ENCODE peak calls at places on chromosomes 3 and 15, in four cellular contexts. One of them, this sample, is unnamed.

GRCh38 chr3:32822609-32823498 is 5.1 kb downstream of the TRIM71 start:
- DNase-seq in HepG2: no peak
- DNase-seq in GM12878: no peak
- DNase-seq in K562: no peak
- DNase-seq in this sample: no peak

GRCh38 chr3:158106773-158107461 is 697 bp upstream of the SHOX2 start:
- DNase-seq in HepG2: no peak
- DNase-seq in GM12878: no peak
- DNase-seq in K562: no peak
- DNase-seq in this sample: no peak

GRCh38 chr3:114587973-114588372 is 294.1 kb downstream of the TIGIT start:
- DNase-seq in GM12878: no peak
- DNase-seq in K562: no peak
- DNase-seq in HepG2: no peak
- DNase-seq in this sample: no peak

GRCh38 chr3:187586226-187586625 is 84.0 kb downstream of the SST start:
- DNase-seq in HepG2: no peak
- DNase-seq in GM12878: no peak
- DNase-seq in K562: no peak
- DNase-seq in this sample: no peak

GRCh38 chr15:69143756-69144436 is 16.5 kb upstream of the GLCE start:
- DNase-seq in HepG2: no peak
- DNase-seq in GM12878: no peak
- DNase-seq in K562: no peak
- DNase-seq in this sample: no peak

GRCh38 chr15:30956216-30956803 is 35.1 kb downstream of the MTMR10 start:
- DNase-seq in GM12878: no peak
- DNase-seq in HepG2: no peak
- DNase-seq in K562: no peak
- DNase-seq in this sample: no peak

GRCh38 chr3:72334681-72335457 is 513.4 kb downstream of the SHQ1 start:
- DNase-seq in GM12878: no peak
- DNase-seq in K562: no peak
- DNase-seq in HepG2: no peak
- DNase-seq in this sample: no peak

GRCh38 chr15:81312790-81313543 is 11.0 kb downstream of the STARD5 start:
- DNase-seq in HepG2: no peak
- DNase-seq in K562: no peak
- DNase-seq in GM12878: no peak
- DNase-seq in this sample: peak; percentile 84

GRCh38 chr3:1600700-1601418 is 497.8 kb upstream of the CNTN4 start:
- DNase-seq in HepG2: no peak
- DNase-seq in K562: no peak
- DNase-seq in GM12878: no peak
- DNase-seq in this sample: no peak

GRCh38 chr15:98734472-98735284 is 86.3 kb downstream of the IGF1R start:
- DNase-seq in GM12878: no peak
- DNase-seq in K562: no peak
- DNase-seq in HepG2: peak; percentile 88
- DNase-seq in this sample: no peak

GRCh38 chr3:178079966-178080365 is 456.3 kb upstream of the KCNMB2 start:
- DNase-seq in HepG2: no peak
- DNase-seq in K562: no peak
- DNase-seq in GM12878: no peak
- DNase-seq in this sample: no peak

GRCh38 chr3:46700772-46701171 is 420 bp upstream of the TMIE start:
- DNase-seq in HepG2: no peak
- DNase-seq in K562: peak; percentile 47
- DNase-seq in GM12878: no peak
- DNase-seq in this sample: no peak

GRCh38 chr3:156633335-156633734 is 41.1 kb upstream of the TIPARP start:
- DNase-seq in HepG2: no peak
- DNase-seq in GM12878: no peak
- DNase-seq in K562: no peak
- DNase-seq in this sample: no peak

GRCh38 chr15:37995461-37996347 is 61.3 kb downstream of the TMCO5A start:
- DNase-seq in K562: no peak
- DNase-seq in GM12878: peak; percentile 26
- DNase-seq in HepG2: peak; percentile 18
- DNase-seq in this sample: peak; percentile 45

GRCh38 chr15:67196672-67197363 is 57.6 kb downstream of the AAGAB start:
- DNase-seq in GM12878: no peak
- DNase-seq in HepG2: no peak
- DNase-seq in K562: no peak
- DNase-seq in this sample: no peak

GRCh38 chr3:150147776-150148175 is 177.1 kb upstream of the PFN2 start:
- DNase-seq in HepG2: no peak
- DNase-seq in K562: no peak
- DNase-seq in GM12878: no peak
- DNase-seq in this sample: no peak

GRCh38 chr15:45943255-45943654 is 308.4 kb downstream of the SQOR start:
- DNase-seq in GM12878: no peak
- DNase-seq in K562: no peak
- DNase-seq in HepG2: peak; percentile 50
- DNase-seq in this sample: no peak

GRCh38 chr15:25501828-25502446 is 63.1 kb upstream of the UBE3A start:
- DNase-seq in GM12878: no peak
- DNase-seq in HepG2: peak; percentile 42
- DNase-seq in K562: peak; percentile 14
- DNase-seq in this sample: peak; percentile 27

GRCh38 chr15:51801391-51801835 is 28.0 kb upstream of the TMOD3 start:
- DNase-seq in K562: peak; percentile 52
- DNase-seq in GM12878: no peak
- DNase-seq in HepG2: peak; percentile 20
- DNase-seq in this sample: peak; percentile 33

GRCh38 chr3:193842029-193842782 is 249.2 kb downstream of the OPA1 start:
- DNase-seq in K562: no peak
- DNase-seq in HepG2: no peak
- DNase-seq in GM12878: peak; percentile 28
- DNase-seq in this sample: no peak

GRCh38 chr3:52005571-52005986 is 9.9 kb upstream of the RPL29 start:
- DNase-seq in HepG2: no peak
- DNase-seq in K562: peak; percentile 44
- DNase-seq in GM12878: no peak
- DNase-seq in this sample: no peak

GRCh38 chr15:23439513-23439912 is 7.5 kb downstream of the GOLGA6L2 start:
- DNase-seq in GM12878: no peak
- DNase-seq in HepG2: no peak
- DNase-seq in K562: no peak
- DNase-seq in this sample: no peak

GRCh38 chr3:29285356-29286070 is 4.6 kb downstream of the RBMS3 start:
- DNase-seq in K562: no peak
- DNase-seq in HepG2: no peak
- DNase-seq in GM12878: no peak
- DNase-seq in this sample: no peak

GRCh38 chr3:129120254-129121004 is 1.2 kb downstream of the RAB43 start:
- DNase-seq in K562: peak; percentile 62
- DNase-seq in GM12878: peak; percentile 89
- DNase-seq in HepG2: peak; percentile 90
- DNase-seq in this sample: peak; percentile 51

GRCh38 chr15:52481915-52482314 is 46.8 kb downstream of the MYO5A start:
- DNase-seq in GM12878: peak; percentile 81
- DNase-seq in HepG2: no peak
- DNase-seq in K562: no peak
- DNase-seq in this sample: peak; percentile 13

GRCh38 chr3:51686512-51687215 is 15.6 kb downstream of the TEX264 start:
- DNase-seq in K562: peak; percentile 44
- DNase-seq in HepG2: no peak
- DNase-seq in GM12878: peak; percentile 68
- DNase-seq in this sample: no peak

GRCh38 chr3:149480326-149481017 is 6.0 kb downstream of the TM4SF4 start:
- DNase-seq in K562: peak; percentile 68
- DNase-seq in GM12878: peak; percentile 52
- DNase-seq in HepG2: peak; percentile 85
- DNase-seq in this sample: peak; percentile 76

GRCh38 chr15:83582386-83582785 is 71.5 kb upstream of the ADAMTSL3 start:
- DNase-seq in GM12878: no peak
- DNase-seq in K562: no peak
- DNase-seq in HepG2: no peak
- DNase-seq in this sample: no peak

GRCh38 chr3:115513411-115513800 is 109.9 kb upstream of the GAP43 start:
- DNase-seq in HepG2: no peak
- DNase-seq in K562: no peak
- DNase-seq in GM12878: no peak
- DNase-seq in this sample: no peak

GRCh38 chr3:41001556-41001955 is 197.7 kb upstream of the CTNNB1 start:
- DNase-seq in K562: no peak
- DNase-seq in GM12878: no peak
- DNase-seq in HepG2: no peak
- DNase-seq in this sample: no peak

GRCh38 chr15:99143230-99143629 is 38.4 kb downstream of the SYNM start:
- DNase-seq in K562: no peak
- DNase-seq in HepG2: no peak
- DNase-seq in GM12878: no peak
- DNase-seq in this sample: no peak

GRCh38 chr3:111538687-111539086 is 3.3 kb upstream of the CD96 start:
- DNase-seq in K562: no peak
- DNase-seq in HepG2: peak; percentile 13
- DNase-seq in GM12878: no peak
- DNase-seq in this sample: no peak

GRCh38 chr3:101646726-101647125 is 30.2 kb downstream of the ZBTB11 start:
- DNase-seq in K562: no peak
- DNase-seq in HepG2: no peak
- DNase-seq in GM12878: no peak
- DNase-seq in this sample: no peak

GRCh38 chr3:78029775-78030174 is 989.9 kb downstream of the ROBO2 start:
- DNase-seq in K562: no peak
- DNase-seq in GM12878: no peak
- DNase-seq in HepG2: no peak
- DNase-seq in this sample: no peak

GRCh38 chr15:39584662-39585393 is 3.9 kb downstream of the THBS1 start:
- DNase-seq in GM12878: no peak
- DNase-seq in K562: no peak
- DNase-seq in HepG2: no peak
- DNase-seq in this sample: no peak

GRCh38 chr3:18121020-18121419 is 304.1 kb downstream of the SATB1 start:
- DNase-seq in GM12878: no peak
- DNase-seq in K562: no peak
- DNase-seq in HepG2: no peak
- DNase-seq in this sample: no peak

GRCh38 chr3:11845661-11846060 is 1.0 kb downstream of the TAMM41 start:
- DNase-seq in K562: no peak
- DNase-seq in HepG2: no peak
- DNase-seq in GM12878: no peak
- DNase-seq in this sample: no peak
- H3K27ac ChIP-seq in K562: peak overlapping the region; percentile 86
- H3K27ac ChIP-seq in HepG2: peak overlapping the region; percentile 38
- H3K27ac ChIP-seq in GM12878: peak overlapping the region; percentile 85
- H3K27ac ChIP-seq in this sample: peak overlapping the region; percentile 59

GRCh38 chr3:185716436-185717090 is 108.3 kb downstream of the IGF2BP2 start:
- DNase-seq in K562: no peak
- DNase-seq in GM12878: no peak
- DNase-seq in HepG2: no peak
- DNase-seq in this sample: no peak

GRCh38 chr3:185717121-185717520 is 107.7 kb downstream of the IGF2BP2 start:
- DNase-seq in K562: no peak
- DNase-seq in GM12878: no peak
- DNase-seq in HepG2: no peak
- DNase-seq in this sample: no peak

GRCh38 chr3:185714085-185714484 is 110.8 kb downstream of the IGF2BP2 start:
- DNase-seq in K562: no peak
- DNase-seq in GM12878: no peak
- DNase-seq in HepG2: no peak
- DNase-seq in this sample: no peak

GRCh38 chr3:185713015-185713414 is 111.8 kb downstream of the IGF2BP2 start:
- DNase-seq in HepG2: peak; percentile 72
- DNase-seq in GM12878: no peak
- DNase-seq in K562: no peak
- DNase-seq in this sample: no peak

DNA sequence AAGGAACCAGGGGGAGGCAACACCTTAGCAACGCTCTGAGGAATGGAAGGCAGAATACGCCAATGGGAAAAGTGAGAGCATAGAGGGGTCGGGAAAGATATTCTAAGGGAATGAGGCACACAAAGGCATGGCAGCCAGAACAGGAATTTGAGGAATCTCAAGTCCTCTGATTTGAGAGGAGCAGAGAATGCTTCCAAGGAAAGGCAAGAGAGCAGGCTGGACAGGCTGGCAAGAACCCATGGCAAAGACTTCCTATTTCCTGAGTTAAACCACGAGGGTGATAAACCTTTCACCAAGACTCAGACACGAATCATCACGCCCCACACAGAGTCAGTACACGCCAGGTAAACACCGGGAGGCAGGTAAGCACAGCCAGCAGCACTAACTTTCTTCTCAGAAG is 109.8 kb downstream of the IGF2BP2 start:
- DNase-seq in HepG2: no peak
- DNase-seq in GM12878: no peak
- DNase-seq in K562: no peak
- DNase-seq in this sample: no peak
- TF ChIP-seq ZNF274 in HepG2: no peak
- TF ChIP-seq ZNF274 in GM12878: no peak
- TF ChIP-seq ZNF274 in K562: no peak
- TF ChIP-seq ZNF274 in this sample: no peak

GRCh38 chr15:89758981-89759380 is 7.9 kb upstream of the MESP1 start:
- DNase-seq in GM12878: no peak
- DNase-seq in HepG2: no peak
- DNase-seq in K562: no peak
- DNase-seq in this sample: no peak
- H2AFZ ChIP-seq in GM12878: no peak overlapping the region
- H2AFZ ChIP-seq in HepG2: no peak overlapping the region
- H2AFZ ChIP-seq in K562: no peak overlapping the region
- H2AFZ ChIP-seq in this sample: no peak overlapping the region

GRCh38 chr3:179720196-179720595 is 67.4 kb downstream of the USP13 start:
- DNase-seq in GM12878: no peak
- DNase-seq in HepG2: no peak
- DNase-seq in K562: no peak
- DNase-seq in this sample: no peak
- H3K27ac ChIP-seq in GM12878: no peak overlapping the region
- H3K27ac ChIP-seq in HepG2: no peak overlapping the region
- H3K27ac ChIP-seq in K562: no peak overlapping the region
- H3K27ac ChIP-seq in this sample: no peak overlapping the region

DNA sequence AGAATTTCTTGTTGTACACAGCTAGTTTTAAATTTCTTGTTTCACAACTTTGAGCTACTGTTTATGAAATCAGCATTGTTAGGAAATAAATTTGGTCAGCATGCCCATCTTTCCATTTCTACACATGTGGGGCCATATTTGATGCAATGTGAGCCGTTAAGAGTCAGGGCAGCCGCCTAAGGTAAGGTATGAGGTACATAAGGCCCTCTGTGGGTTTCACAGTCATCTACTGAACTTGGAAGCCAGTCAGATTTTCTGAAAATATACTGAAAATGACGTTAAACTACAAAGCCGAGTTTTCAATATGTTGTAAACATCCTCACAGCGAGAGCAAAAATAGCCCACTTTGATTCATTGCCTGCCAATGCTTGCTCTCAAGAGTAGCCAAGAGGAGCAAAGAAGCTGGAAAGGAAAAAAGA is 94.7 kb upstream of the PDZRN3 start:
- DNase-seq in K562: no peak
- DNase-seq in HepG2: no peak
- DNase-seq in GM12878: no peak
- DNase-seq in this sample: no peak
- TF ChIP-seq ZNF274 in K562: no peak
- TF ChIP-seq ZNF274 in HepG2: no peak
- TF ChIP-seq ZNF274 in GM12878: no peak
- TF ChIP-seq ZNF274 in this sample: no peak

GRCh38 chr3:68943753-68944500 is 11.6 kb upstream of the TAFA4 start:
- DNase-seq in GM12878: no peak
- DNase-seq in HepG2: peak; percentile 24
- DNase-seq in K562: no peak
- DNase-seq in this sample: no peak
- H2AFZ ChIP-seq in GM12878: no peak overlapping the region
- H2AFZ ChIP-seq in HepG2: no peak overlapping the region
- H2AFZ ChIP-seq in K562: no peak overlapping the region
- H2AFZ ChIP-seq in this sample: no peak overlapping the region

GRCh38 chr3:182970811-182971418 is 9.4 kb downstream of the DCUN1D1 start:
- DNase-seq in K562: no peak
- DNase-seq in HepG2: peak; percentile 29
- DNase-seq in GM12878: no peak
- DNase-seq in this sample: no peak
- H3K27ac ChIP-seq in K562: peak overlapping the region; percentile 20
- H3K27ac ChIP-seq in HepG2: peak overlapping the region; percentile 71
- H3K27ac ChIP-seq in GM12878: no peak overlapping the region
- H3K27ac ChIP-seq in this sample: no peak overlapping the region

This sample was measured in HCT116.